ENCODE peak calls at places on chromosomes 13 and 19, in five cellular contexts. K, V, J, P and L are unnamed samples.

GRCh38 chr13:93172109-93172508 is 54.5 kb upstream of the GPC6 start:
- DNase-seq in P (no peak), K (no peak), J (no peak), V (no peak), L (no peak)

GRCh38 chr13:64791373-64791772 is 2438.8 kb downstream of the PCDH9 start:
- DNase-seq in J (no peak), V (no peak), K (no peak), P (no peak), L (no peak)

GRCh38 chr19:34900245-34900644 is 26.5 kb upstream of the ZNF30 start:
- DNase-seq in V (no peak), K (no peak), J (no peak), P (no peak), L (no peak)

GRCh38 chr13:34772881-34773280 is 169.2 kb upstream of the NBEA start:
- DNase-seq in K (no peak), V (no peak), J (no peak), P (no peak), L (no peak)

GRCh38 chr13:50735071-50735470 is 108.4 kb downstream of the DLEU7 start:
- DNase-seq in P (no peak), K (no peak), V (no peak), J (no peak), L (no peak)

GRCh38 chr19:3434630-3435553 is 45.4 kb downstream of the SMIM24 start:
- DNase-seq in K (peak), P (peak), J (peak), V (peak), L (peak)

GRCh38 chr13:48660356-48661076 is 6.8 kb downstream of the CYSLTR2 start:
- DNase-seq in V (no peak), K (peak), P (no peak), J (no peak), L (no peak)

GRCh38 chr19:780935-781334 is 16.3 kb upstream of the PTBP1 start:
- DNase-seq in J (no peak), V (no peak), K (no peak), P (no peak), L (no peak)

GRCh38 chr13:110127986-110128511 is 178.9 kb downstream of the COL4A1 start:
- DNase-seq in J (no peak), K (no peak), V (no peak), P (no peak), L (no peak)

GRCh38 chr13:114148521-114148855 is 16.1 kb upstream of the RASA3 start:
- DNase-seq in J (no peak), V (peak), P (no peak), K (no peak), L (no peak)

GRCh38 chr13:82480415-82480814 is 1401.9 kb downstream of the SLITRK1 start:
- DNase-seq in J (no peak), K (no peak), P (no peak), V (no peak), L (no peak)

GRCh38 chr19:2231621-2232221 is 4.4 kb downstream of the PLEKHJ1 start:
- DNase-seq in V (no peak), P (no peak), J (no peak), K (no peak), L (no peak)

GRCh38 chr13:44818428-44818827 is 170.8 kb downstream of the NUFIP1 start:
- DNase-seq in K (peak), P (no peak), J (no peak), V (no peak), L (no peak)

GRCh38 chr13:95201814-95202521 is 99.3 kb downstream of the ABCC4 start:
- DNase-seq in K (no peak), P (no peak), J (no peak), V (no peak), L (no peak)

GRCh38 chr13:87129602-87130300 is 541.4 kb upstream of the SLITRK5 start:
- DNase-seq in J (no peak), P (no peak), V (no peak), K (no peak), L (no peak)

GRCh38 chr13:106989866-106990265 is 421.9 kb upstream of the ARGLU1 start:
- DNase-seq in V (no peak), P (no peak), J (no peak), K (no peak), L (no peak)

GRCh38 chr13:81017525-81018152 is 676.7 kb upstream of the SPRY2 start:
- DNase-seq in K (no peak), V (no peak), P (peak), J (no peak), L (no peak)

GRCh38 chr13:27968316-27969072 is 621 bp downstream of the CDX2 start:
- DNase-seq in P (no peak), K (peak), V (no peak), J (no peak), L (no peak)

GRCh38 chr13:66344770-66345367 is 885.3 kb downstream of the PCDH9 start:
- DNase-seq in P (no peak), V (no peak), J (no peak), K (no peak), L (no peak)

GRCh38 chr19:43519436-43520088 is 7.4 kb downstream of the ETHE1 start:
- DNase-seq in P (peak), K (peak), V (peak), J (no peak), L (no peak)

GRCh38 chr13:32314968-32315254 is 252 bp downstream of the ZAR1L start:
- DNase-seq in P (no peak), V (no peak), K (no peak), J (no peak), L (no peak)

GRCh38 chr19:57078802-57079201 is 41.0 kb upstream of the USP29 start:
- DNase-seq in J (no peak), V (peak), P (no peak), K (no peak), L (no peak)

GRCh38 chr13:43401364-43401763 is 378.0 kb downstream of the DNAJC15 start:
- DNase-seq in K (no peak), P (no peak), J (no peak), V (no peak), L (no peak)

GRCh38 chr19:55099557-55100506 is 17.6 kb downstream of the PPP1R12C start:
- DNase-seq in J (no peak), V (no peak), K (peak), P (no peak), L (no peak)

GRCh38 chr13:45823583-45823982 is 28.0 kb downstream of the SIAH3 start:
- DNase-seq in P (no peak), V (no peak), K (peak), J (no peak), L (no peak)

GRCh38 chr13:108113407-108113806 is 101.9 kb downstream of the LIG4 start:
- DNase-seq in K (no peak), P (no peak), V (no peak), J (no peak), L (no peak)

GRCh38 chr19:6593651-6594416 is 2.9 kb upstream of the CD70 start:
- DNase-seq in P (no peak), J (no peak), V (no peak), K (no peak), L (no peak)

GRCh38 chr19:50328257-50329145 is 676 bp downstream of the KCNC3 start:
- DNase-seq in P (no peak), V (peak), J (no peak), K (peak), L (no peak)

GRCh38 chr19:38932425-38933179 is 1.9 kb downstream of the MRPS12 start:
- DNase-seq in K (peak), J (no peak), V (peak), P (no peak), L (no peak)

GRCh38 chr19:44685877-44686276 is 13.1 kb upstream of the CEACAM16 start:
- DNase-seq in J (no peak), P (peak), V (no peak), K (no peak), L (no peak)

GRCh38 chr13:57824121-57824520 is 192.6 kb downstream of the PCDH17 start:
- DNase-seq in V (no peak), K (no peak), J (no peak), P (no peak), L (no peak)

GRCh38 chr13:113854238-113855011 is 9.5 kb downstream of the GAS6 start:
- DNase-seq in J (no peak), P (no peak), V (peak), K (peak), L (no peak)